ENCODE peak calls at places on chromosomes 3 and 15, in ten cellular contexts. I, A, D, B, Q, C, E, Y, N and J are unnamed samples.

GRCh38 chr15:60917469-60918130 is 311.5 kb downstream of the RORA start:
- DNase-seq in A (no peak), C (no peak), E (peak), Q (no peak), I (no peak), Y (no peak), N (peak), D (peak), B (no peak), J (peak)

GRCh38 chr15:73624530-73624929 is 8.7 kb downstream of the NPTN start:
- DNase-seq in E (no peak), B (no peak), Q (no peak), C (no peak), Y (no peak), N (no peak), D (no peak), A (no peak), I (no peak), J (no peak)

GRCh38 chr15:39860200-39860599 is 59.9 kb downstream of the GPR176 start:
- DNase-seq in D (no peak), I (no peak), Q (no peak), E (no peak), A (no peak), C (no peak), Y (no peak), B (no peak), N (no peak), J (no peak)

GRCh38 chr3:31568649-31569048 is 35.9 kb downstream of the STT3B start:
- DNase-seq in C (no peak), B (no peak), Q (no peak), A (no peak), Y (no peak), I (no peak), E (no peak), D (no peak), N (no peak), J (no peak)

GRCh38 chr3:126100216-126100615 is 16.3 kb upstream of the SLC41A3 start:
- DNase-seq in N (no peak), Y (no peak), Q (no peak), A (no peak), I (no peak), E (no peak), D (no peak), B (no peak), C (no peak), J (no peak)

GRCh38 chr3:129277829-129278271 is 820 bp upstream of the HMCES start:
- DNase-seq in Q (no peak), I (no peak), E (no peak), C (no peak), Y (peak), A (no peak), D (no peak), N (no peak), B (no peak), J (no peak)

GRCh38 chr3:52052831-52053306 is 3.5 kb downstream of the DUSP7 start:
- DNase-seq in Q (no peak), E (peak), A (peak), C (no peak), B (peak), N (peak), D (peak), I (peak), Y (peak), J (peak)

GRCh38 chr3:69822501-69822900 is 83.2 kb downstream of the MITF start:
- DNase-seq in Q (no peak), A (no peak), E (no peak), I (no peak), Y (no peak), D (no peak), C (no peak), B (no peak), N (no peak), J (no peak)

GRCh38 chr3:126355251-126355650 is 2.0 kb downstream of the KLF15 start:
- DNase-seq in I (no peak), N (peak), A (no peak), B (no peak), Y (no peak), Q (no peak), C (no peak), D (no peak), E (no peak), J (no peak)

GRCh38 chr15:89349212-89349558 is 14.6 kb upstream of the POLG start:
- DNase-seq in A (no peak), C (no peak), B (no peak), D (no peak), E (peak), N (no peak), I (no peak), Q (no peak), Y (no peak), J (no peak)

GRCh38 chr3:133854264-133854663 is 41.4 kb downstream of the RAB6B start:
- DNase-seq in B (no peak), E (no peak), N (no peak), Q (no peak), C (no peak), A (no peak), D (no peak), I (no peak), Y (peak), J (no peak)

GRCh38 chr15:49423906-49424520 is 971 bp downstream of the FGF7 start:
- DNase-seq in Q (no peak), B (no peak), A (no peak), D (no peak), C (no peak), I (no peak), Y (no peak), N (no peak), E (no peak), J (no peak)

GRCh38 chr3:170057550-170057949 is 19.8 kb downstream of the GPR160 start:
- DNase-seq in E (no peak), C (no peak), N (no peak), Q (no peak), B (no peak), A (peak), I (no peak), Y (no peak), D (no peak), J (peak)

GRCh38 chr3:112774293-112774926 is 72.3 kb downstream of the CD200R1L start:
- DNase-seq in Q (no peak), C (no peak), D (no peak), Y (no peak), N (no peak), B (no peak), E (no peak), I (no peak), A (no peak), J (no peak)

GRCh38 chr3:114329823-114330222 is 36.0 kb downstream of the TIGIT start:
- DNase-seq in A (peak), C (no peak), N (no peak), I (no peak), D (no peak), Y (no peak), B (no peak), E (no peak), Q (no peak), J (no peak)

GRCh38 chr3:134356411-134357040 is 17.7 kb downstream of the AMOTL2 start:
- DNase-seq in B (no peak), Y (no peak), N (no peak), I (no peak), C (no peak), Q (no peak), D (no peak), E (no peak), A (no peak), J (peak)

GRCh38 chr3:124076231-124076630 is 84.3 kb upstream of the ROPN1 start:
- DNase-seq in E (no peak), B (no peak), Y (no peak), I (no peak), N (no peak), D (no peak), C (no peak), A (no peak), Q (no peak), J (no peak)

GRCh38 chr3:26049956-26050355 is 260.1 kb downstream of the OXSM start:
- DNase-seq in C (no peak), B (no peak), D (no peak), Y (no peak), I (no peak), E (no peak), N (no peak), Q (no peak), A (no peak), J (no peak)

GRCh38 chr3:161599702-161600101 is 103.1 kb downstream of the OTOL1 start:
- DNase-seq in A (no peak), E (no peak), Q (no peak), C (no peak), N (no peak), I (no peak), D (no peak), Y (no peak), B (no peak), J (no peak)

GRCh38 chr15:84552896-84553295 is 47.9 kb upstream of the ZSCAN2 start:
- DNase-seq in C (no peak), D (no peak), E (no peak), A (no peak), Q (no peak), B (no peak), N (no peak), Y (no peak), I (no peak), J (no peak)

GRCh38 chr3:126113238-126113555 is 29.3 kb upstream of the SLC41A3 start:
- DNase-seq in D (no peak), Y (no peak), I (no peak), E (no peak), N (peak), A (no peak), Q (no peak), B (no peak), C (no peak), J (no peak)

GRCh38 chr15:96330064-96330449 is 443 bp upstream of the NR2F2 start:
- DNase-seq in D (no peak), N (no peak), E (no peak), A (no peak), B (no peak), C (peak), I (no peak), Y (peak), Q (no peak), J (no peak)

GRCh38 chr3:33687406-33688010 is 30.5 kb downstream of the CLASP2 start:
- DNase-seq in Y (no peak), I (no peak), D (no peak), Q (no peak), A (no peak), N (no peak), E (no peak), C (no peak), B (no peak), J (no peak)

GRCh38 chr3:158773845-158774542 is 27.9 kb upstream of the MFSD1 start:
- DNase-seq in C (no peak), N (no peak), B (no peak), I (no peak), Y (no peak), E (no peak), Q (no peak), A (no peak), D (no peak), J (no peak)

GRCh38 chr3:156577731-156578130 is 22.8 kb upstream of the SSR3 start:
- DNase-seq in C (no peak), Q (no peak), N (no peak), I (no peak), A (no peak), D (no peak), E (no peak), B (no peak), Y (no peak), J (no peak)

GRCh38 chr3:141255137-141255536 is 23.5 kb downstream of the PXYLP1 start:
- DNase-seq in A (no peak), B (no peak), Y (no peak), C (no peak), D (no peak), Q (no peak), N (no peak), I (no peak), E (no peak), J (no peak)

GRCh38 chr3:5010140-5010539 is 30.9 kb downstream of the BHLHE40 start:
- DNase-seq in N (no peak), C (no peak), B (no peak), I (no peak), E (no peak), Q (no peak), D (no peak), Y (no peak), A (no peak), J (no peak)

GRCh38 chr3:122893754-122894668 is 99.1 kb downstream of the SLC49A4 start:
- DNase-seq in E (no peak), N (no peak), D (peak), C (no peak), Q (no peak), B (no peak), A (no peak), Y (no peak), I (no peak), J (no peak)

GRCh38 chr15:74396445-74397238 is 29.2 kb upstream of the CYP11A1 start:
- DNase-seq in E (no peak), C (peak), Y (peak), D (no peak), Q (no peak), I (no peak), A (peak), N (no peak), B (no peak), J (no peak)

GRCh38 chr3:149299938-149300791 is 33.3 kb downstream of the TM4SF18 start:
- DNase-seq in A (peak), D (no peak), B (no peak), N (no peak), E (no peak), I (no peak), Q (peak), Y (peak), C (peak), J (peak)

GRCh38 chr15:74235962-74236361 is at the start of gene CCDC33:
- DNase-seq in N (peak), Y (peak), I (no peak), B (no peak), E (no peak), D (no peak), Q (no peak), C (no peak), A (peak), J (peak)

GRCh38 chr3:152206243-152206642 is 62.5 kb upstream of the MBNL1 start:
- DNase-seq in C (no peak), E (no peak), I (no peak), Q (no peak), Y (no peak), A (no peak), B (no peak), N (no peak), D (no peak), J (no peak)

GRCh38 chr3:152204218-152204617 is 64.5 kb upstream of the MBNL1 start:
- DNase-seq in I (no peak), B (no peak), Y (peak), N (no peak), C (no peak), Q (no peak), E (no peak), A (no peak), D (no peak), J (no peak)

GRCh38 chr3:152203677-152204076 is 65.1 kb upstream of the MBNL1 start:
- DNase-seq in B (no peak), Q (no peak), C (no peak), E (no peak), Y (peak), N (no peak), I (no peak), D (no peak), A (no peak), J (no peak)

GRCh38 chr3:152202976-152203626 is 65.6 kb upstream of the MBNL1 start:
- DNase-seq in C (no peak), N (no peak), E (no peak), A (peak), I (no peak), B (no peak), Y (peak), D (no peak), Q (no peak), J (no peak)

DNA sequence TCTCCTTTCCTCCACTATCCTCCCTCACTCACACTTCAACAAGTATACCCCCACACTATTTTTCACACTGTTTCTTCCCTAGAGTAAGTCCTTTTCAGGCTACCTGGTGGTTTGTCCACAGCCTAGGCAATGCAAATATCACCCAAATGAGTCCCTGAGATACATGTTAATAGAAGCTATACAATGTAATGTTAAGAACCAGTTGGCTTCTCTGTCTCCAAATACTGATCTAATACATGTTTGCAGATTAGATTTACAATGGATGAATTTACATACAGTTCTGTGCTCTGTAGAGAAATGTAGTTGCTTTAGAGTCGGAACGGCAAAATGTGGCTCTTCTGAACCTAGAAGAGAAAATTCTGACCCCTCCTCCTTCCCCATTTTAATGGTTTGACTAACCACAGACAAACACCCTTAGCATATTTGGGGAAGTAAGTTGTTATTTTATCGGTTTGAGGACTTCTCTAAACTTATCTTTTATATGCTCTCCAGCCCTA is 63.6 kb upstream of the MBNL1 start:
- DNase-seq in Q (no peak), D (no peak), I (no peak), B (no peak), Y (peak), E (no peak), C (no peak), N (no peak), A (peak), J (no peak)
- H3K4me3 ChIP-seq in Q (no peak), D (peak), I (peak), B (peak), Y (peak), E (peak), C (no peak), N (no peak), A (peak), J (no peak)

DNA sequence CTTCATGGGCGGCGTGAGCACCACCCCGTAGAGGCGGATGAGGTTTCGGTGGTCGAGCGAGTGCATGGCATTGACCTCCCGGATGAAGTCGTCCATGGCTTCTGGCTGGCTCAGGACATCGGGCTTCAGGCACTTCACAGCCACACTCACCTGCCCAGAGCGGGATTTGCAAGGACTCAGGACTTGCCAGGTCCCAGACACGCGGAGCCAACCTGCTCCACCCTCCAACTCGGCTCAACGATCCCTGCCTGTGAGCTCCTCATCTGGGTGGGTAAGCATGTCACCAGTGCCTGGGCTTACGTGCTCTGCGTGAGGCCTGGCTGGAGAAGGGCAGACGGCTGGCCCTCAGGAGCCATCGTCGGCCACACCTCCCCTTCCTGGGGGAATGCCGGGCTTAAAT is 25.2 kb downstream of the TNK2 start:
- DNase-seq in I (no peak), C (no peak), B (no peak), N (peak), A (no peak), E (no peak), Q (no peak), D (no peak), Y (no peak), J (no peak)
- H3K4me3 ChIP-seq in I (no peak), C (no peak), B (no peak), N (no peak), A (no peak), E (no peak), Q (no peak), D (no peak), Y (no peak), J (no peak)

DNA sequence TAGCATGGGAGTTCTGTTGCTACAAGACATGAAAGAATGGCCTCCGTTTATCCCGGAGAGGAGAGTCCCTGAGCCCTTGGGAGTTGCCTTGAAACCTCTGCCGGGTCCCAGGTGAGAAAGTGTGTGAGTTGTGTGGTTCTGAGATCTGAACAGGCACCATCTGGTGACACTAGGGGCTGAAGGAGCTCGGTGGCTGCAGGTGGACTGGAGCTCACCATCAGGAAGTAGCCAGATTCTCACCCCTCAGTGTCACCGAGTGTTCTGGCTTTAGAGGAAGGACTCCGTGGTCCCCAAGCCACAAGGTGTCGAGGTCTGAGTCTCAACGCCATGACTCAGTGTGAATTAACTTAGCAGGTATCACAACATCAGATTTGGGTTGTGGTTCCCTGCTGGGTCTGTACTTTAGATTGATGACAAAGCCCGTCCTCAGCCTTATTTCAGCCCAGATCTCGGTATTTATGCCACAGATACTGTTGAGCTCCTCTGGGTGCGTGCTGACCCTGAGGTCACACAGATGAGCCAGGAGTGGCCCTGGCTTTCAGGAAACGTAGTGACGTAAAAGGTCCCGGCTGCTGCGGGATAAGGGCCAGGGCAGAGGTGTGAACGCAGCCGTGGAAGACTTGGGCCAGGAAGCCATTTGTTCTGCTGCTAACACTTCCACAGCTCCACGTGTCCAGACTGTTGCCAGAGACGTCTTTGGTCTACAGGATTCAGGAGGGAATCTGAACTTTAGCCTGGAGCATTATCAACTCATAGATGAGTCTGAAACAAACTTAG is 54.4 kb downstream of the PGPEP1L start:
- DNase-seq in E (no peak), A (peak), C (no peak), N (no peak), Y (no peak), B (no peak), Q (no peak), D (peak), I (no peak), J (no peak)
- H3K4me3 ChIP-seq in E (no peak), A (peak), C (no peak), N (no peak), Y (no peak), B (no peak), Q (no peak), D (no peak), I (no peak), J (no peak)

GRCh38 chr3:132034097-132034485 is 723 bp downstream of the CPNE4 start:
- DNase-seq in D (no peak), A (no peak), N (no peak), E (no peak), Q (no peak), I (no peak), Y (no peak), C (no peak), B (no peak), J (no peak)

GRCh38 chr3:132033471-132033870 is 1.3 kb downstream of the CPNE4 start:
- DNase-seq in Y (no peak), C (no peak), N (no peak), B (no peak), A (no peak), E (no peak), Q (no peak), D (no peak), I (no peak), J (no peak)

GRCh38 chr3:132038198-132038825 is 3.5 kb upstream of the CPNE4 start:
- DNase-seq in E (no peak), D (no peak), C (no peak), A (peak), Y (peak), B (no peak), Q (no peak), N (no peak), I (no peak), J (no peak)

GRCh38 chr3:132032959-132033358 is 1.9 kb downstream of the CPNE4 start:
- DNase-seq in C (no peak), E (peak), Q (no peak), I (no peak), A (no peak), Y (no peak), N (no peak), B (no peak), D (no peak), J (no peak)

GRCh38 chr3:132034486-132035464 is at the start of gene CPNE4:
- DNase-seq in Q (peak), C (peak), D (peak), N (peak), E (peak), A (peak), Y (peak), I (no peak), B (peak), J (peak)
- H3K4me3 ChIP-seq in Q (no peak), C (no peak), D (peak), N (no peak), E (peak), A (no peak), Y (no peak), I (peak), B (no peak), J (no peak)

DNA sequence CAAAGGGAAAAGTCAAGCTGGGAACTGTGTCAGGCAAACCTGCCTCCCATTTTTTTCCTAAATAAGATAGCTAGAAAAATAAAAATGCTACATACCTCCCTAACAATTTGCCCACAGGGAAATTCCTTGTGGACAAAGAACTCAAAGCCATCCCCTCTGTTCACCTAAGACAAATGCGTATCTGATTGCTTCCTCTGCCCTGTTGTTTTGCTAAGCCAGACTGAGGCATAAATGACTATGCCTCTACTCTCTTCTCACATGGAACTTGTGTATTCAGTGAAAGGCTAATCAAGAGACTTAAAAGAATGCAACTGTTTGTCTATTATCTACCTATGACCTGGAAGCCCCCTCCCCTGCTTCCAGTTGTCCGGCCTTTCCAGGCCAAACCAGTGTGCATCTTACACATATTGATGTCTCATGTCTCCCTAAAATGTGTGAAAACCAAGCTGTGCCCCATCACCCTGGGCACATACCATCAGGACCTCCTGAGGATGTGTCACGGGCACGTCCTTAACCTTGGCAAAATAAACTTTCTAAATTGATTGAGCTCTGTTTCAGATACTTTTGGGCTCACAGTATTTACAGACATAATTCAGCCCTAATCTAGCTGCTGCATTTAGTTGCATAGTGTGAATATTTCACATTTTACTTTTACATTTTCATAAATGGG is 15.8 kb downstream of the CHD2 start:
- DNase-seq in C (no peak), B (no peak), A (no peak), I (no peak), Y (no peak), Q (no peak), E (no peak), D (no peak), N (no peak), J (no peak)
- H3K4me3 ChIP-seq in C (no peak), B (no peak), A (no peak), I (no peak), Y (no peak), Q (no peak), E (no peak), D (no peak), N (no peak), J (no peak)